ENCODE peak calls at places on chromosome 13, in nine cellular contexts. One of them, this sample, is unnamed.

GRCh38 chr13:113403255-113404104 is 39.5 kb upstream of the GRTP1 start:
- DNase-seq in fibroblast of pulmonary artery: no peak
- DNase-seq in left lung: no peak
- DNase-seq in heart right ventricle: no peak
- DNase-seq in AG04450: no peak
- DNase-seq in neural crest cell: no peak
- DNase-seq in activated B cell treated with CpG ODN at 0.5 μM for 24 hours: no peak
- DNase-seq in cardiac fibroblast: no peak
- DNase-seq in adrenal gland: no peak
- DNase-seq in this sample: no peak

GRCh38 chr13:107960301-107960700 is 255.0 kb downstream of the LIG4 start:
- DNase-seq in fibroblast of pulmonary artery: no peak
- DNase-seq in left lung: no peak
- DNase-seq in heart right ventricle: no peak
- DNase-seq in AG04450: no peak
- DNase-seq in neural crest cell: no peak
- DNase-seq in activated B cell treated with CpG ODN at 0.5 μM for 24 hours: no peak
- DNase-seq in cardiac fibroblast: no peak
- DNase-seq in adrenal gland: no peak
- DNase-seq in this sample: no peak

GRCh38 chr13:107322228-107322627 is 754.3 kb upstream of the ARGLU1 start:
- DNase-seq in fibroblast of pulmonary artery: no peak
- DNase-seq in left lung: no peak
- DNase-seq in heart right ventricle: no peak
- DNase-seq in AG04450: no peak
- DNase-seq in neural crest cell: no peak
- DNase-seq in activated B cell treated with CpG ODN at 0.5 μM for 24 hours: no peak
- DNase-seq in cardiac fibroblast: no peak
- DNase-seq in adrenal gland: no peak
- DNase-seq in this sample: no peak

GRCh38 chr13:46345866-46346265 is 41.2 kb downstream of the RUBCNL start:
- DNase-seq in fibroblast of pulmonary artery: no peak
- DNase-seq in left lung: no peak
- DNase-seq in heart right ventricle: no peak
- DNase-seq in AG04450: no peak
- DNase-seq in neural crest cell: no peak
- DNase-seq in activated B cell treated with CpG ODN at 0.5 μM for 24 hours: no peak
- DNase-seq in cardiac fibroblast: no peak
- DNase-seq in adrenal gland: no peak
- DNase-seq in this sample: no peak

GRCh38 chr13:51258612-51259358 is 36.6 kb downstream of the FAM124A start:
- DNase-seq in fibroblast of pulmonary artery: no peak
- DNase-seq in left lung: no peak
- DNase-seq in heart right ventricle: no peak
- DNase-seq in AG04450: no peak
- DNase-seq in neural crest cell: peak
- DNase-seq in activated B cell treated with CpG ODN at 0.5 μM for 24 hours: no peak
- DNase-seq in cardiac fibroblast: no peak
- DNase-seq in adrenal gland: no peak
- DNase-seq in this sample: no peak

GRCh38 chr13:46267166-46267565 is 55.4 kb downstream of the LRRC63 start:
- DNase-seq in fibroblast of pulmonary artery: no peak
- DNase-seq in left lung: no peak
- DNase-seq in heart right ventricle: no peak
- DNase-seq in AG04450: no peak
- DNase-seq in neural crest cell: no peak
- DNase-seq in activated B cell treated with CpG ODN at 0.5 μM for 24 hours: no peak
- DNase-seq in cardiac fibroblast: no peak
- DNase-seq in adrenal gland: no peak
- DNase-seq in this sample: peak

GRCh38 chr13:96835591-96835990 is 158.7 kb downstream of the OXGR1 start:
- DNase-seq in fibroblast of pulmonary artery: no peak
- DNase-seq in left lung: no peak
- DNase-seq in heart right ventricle: no peak
- DNase-seq in AG04450: no peak
- DNase-seq in neural crest cell: no peak
- DNase-seq in activated B cell treated with CpG ODN at 0.5 μM for 24 hours: no peak
- DNase-seq in cardiac fibroblast: no peak
- DNase-seq in adrenal gland: no peak
- DNase-seq in this sample: no peak

GRCh38 chr13:33079960-33080359 is 63.7 kb downstream of the KL start:
- DNase-seq in fibroblast of pulmonary artery: no peak
- DNase-seq in left lung: no peak
- DNase-seq in heart right ventricle: no peak
- DNase-seq in AG04450: no peak
- DNase-seq in neural crest cell: no peak
- DNase-seq in activated B cell treated with CpG ODN at 0.5 μM for 24 hours: no peak
- DNase-seq in cardiac fibroblast: no peak
- DNase-seq in adrenal gland: no peak
- DNase-seq in this sample: no peak

GRCh38 chr13:106373304-106373988 is 162.0 kb downstream of the EFNB2 start:
- DNase-seq in fibroblast of pulmonary artery: no peak
- DNase-seq in left lung: no peak
- DNase-seq in heart right ventricle: no peak
- DNase-seq in AG04450: no peak
- DNase-seq in neural crest cell: no peak
- DNase-seq in activated B cell treated with CpG ODN at 0.5 μM for 24 hours: no peak
- DNase-seq in cardiac fibroblast: peak
- DNase-seq in adrenal gland: no peak
- DNase-seq in this sample: no peak

GRCh38 chr13:111239754-111240670 is 80.4 kb upstream of the TEX29 start:
- DNase-seq in fibroblast of pulmonary artery: no peak
- DNase-seq in left lung: no peak
- DNase-seq in heart right ventricle: no peak
- DNase-seq in AG04450: no peak
- DNase-seq in neural crest cell: no peak
- DNase-seq in activated B cell treated with CpG ODN at 0.5 μM for 24 hours: no peak
- DNase-seq in cardiac fibroblast: no peak
- DNase-seq in adrenal gland: no peak
- DNase-seq in this sample: no peak

GRCh38 chr13:90654970-90655369 is 692.5 kb upstream of the MIR17HG start:
- DNase-seq in fibroblast of pulmonary artery: no peak
- DNase-seq in left lung: no peak
- DNase-seq in heart right ventricle: no peak
- DNase-seq in AG04450: no peak
- DNase-seq in neural crest cell: no peak
- DNase-seq in activated B cell treated with CpG ODN at 0.5 μM for 24 hours: no peak
- DNase-seq in cardiac fibroblast: no peak
- DNase-seq in adrenal gland: no peak
- DNase-seq in this sample: no peak

GRCh38 chr13:58059624-58060023 is 428.1 kb downstream of the PCDH17 start:
- DNase-seq in fibroblast of pulmonary artery: no peak
- DNase-seq in left lung: no peak
- DNase-seq in heart right ventricle: no peak
- DNase-seq in AG04450: no peak
- DNase-seq in neural crest cell: no peak
- DNase-seq in activated B cell treated with CpG ODN at 0.5 μM for 24 hours: no peak
- DNase-seq in cardiac fibroblast: no peak
- DNase-seq in adrenal gland: no peak
- DNase-seq in this sample: no peak

GRCh38 chr13:90447034-90447734 is 900.3 kb upstream of the MIR17HG start:
- DNase-seq in fibroblast of pulmonary artery: no peak
- DNase-seq in left lung: no peak
- DNase-seq in heart right ventricle: no peak
- DNase-seq in AG04450: no peak
- DNase-seq in neural crest cell: no peak
- DNase-seq in activated B cell treated with CpG ODN at 0.5 μM for 24 hours: no peak
- DNase-seq in cardiac fibroblast: no peak
- DNase-seq in adrenal gland: no peak
- DNase-seq in this sample: no peak

GRCh38 chr13:109485136-109485794 is 301.1 kb downstream of the IRS2 start:
- DNase-seq in fibroblast of pulmonary artery: no peak
- DNase-seq in left lung: no peak
- DNase-seq in heart right ventricle: no peak
- DNase-seq in AG04450: no peak
- DNase-seq in neural crest cell: no peak
- DNase-seq in activated B cell treated with CpG ODN at 0.5 μM for 24 hours: no peak
- DNase-seq in cardiac fibroblast: no peak
- DNase-seq in adrenal gland: no peak
- DNase-seq in this sample: no peak

GRCh38 chr13:105627270-105627669 is 908.2 kb downstream of the EFNB2 start:
- DNase-seq in fibroblast of pulmonary artery: peak
- DNase-seq in left lung: no peak
- DNase-seq in heart right ventricle: no peak
- DNase-seq in AG04450: no peak
- DNase-seq in neural crest cell: no peak
- DNase-seq in activated B cell treated with CpG ODN at 0.5 μM for 24 hours: no peak
- DNase-seq in cardiac fibroblast: peak
- DNase-seq in adrenal gland: no peak
- DNase-seq in this sample: peak

DNA sequence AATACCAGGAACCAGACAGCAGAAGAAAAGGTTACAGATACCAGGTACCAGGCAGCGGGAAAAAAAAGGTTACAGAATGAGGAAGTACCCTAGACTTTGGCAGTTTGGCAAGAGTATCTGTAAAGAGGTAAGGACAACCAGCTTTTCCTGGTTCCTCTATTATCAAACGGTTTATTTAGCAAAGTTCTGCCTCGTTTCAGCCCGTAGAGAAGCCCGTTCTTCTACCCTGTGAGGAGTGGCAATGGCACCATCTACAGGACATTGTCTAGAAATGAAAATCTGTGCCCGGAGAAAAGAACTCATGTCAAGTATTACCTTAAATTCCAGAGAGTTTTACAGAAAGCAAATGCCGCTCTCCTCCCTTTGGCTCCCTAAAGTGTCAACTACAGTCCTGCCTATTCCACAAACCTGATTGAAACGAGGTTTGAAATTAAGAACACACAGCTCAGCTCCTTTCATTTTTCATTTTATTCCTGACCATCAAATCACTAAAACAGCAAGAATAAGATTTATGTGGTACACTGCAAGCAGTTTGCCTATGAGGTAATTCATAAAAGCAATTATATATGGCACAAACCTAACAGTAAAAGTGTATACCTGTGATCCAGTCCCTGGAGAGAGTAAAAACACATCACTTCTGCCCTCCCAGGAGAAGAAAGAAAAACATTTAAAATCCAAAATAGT is 226.3 kb downstream of the SLC7A1 start:
- DNase-seq in fibroblast of pulmonary artery: peak
- DNase-seq in left lung: no peak
- DNase-seq in heart right ventricle: no peak
- DNase-seq in AG04450: no peak
- DNase-seq in neural crest cell: peak
- DNase-seq in activated B cell treated with CpG ODN at 0.5 μM for 24 hours: no peak
- DNase-seq in cardiac fibroblast: peak
- DNase-seq in adrenal gland: no peak
- DNase-seq in this sample: peak
- TF ChIP-seq CTCF in fibroblast of pulmonary artery: peak
- TF ChIP-seq CTCF in left lung: peak
- TF ChIP-seq CTCF in heart right ventricle: peak
- TF ChIP-seq CTCF in AG04450: peak
- TF ChIP-seq CTCF in neural crest cell: peak
- TF ChIP-seq CTCF in activated B cell treated with CpG ODN at 0.5 μM for 24 hours: no peak
- TF ChIP-seq CTCF in cardiac fibroblast: peak
- TF ChIP-seq CTCF in adrenal gland: peak
- TF ChIP-seq CTCF in this sample: peak

GRCh38 chr13:48508001-48508400 is 24.9 kb downstream of the RCBTB2 start:
- DNase-seq in fibroblast of pulmonary artery: no peak
- DNase-seq in left lung: no peak
- DNase-seq in heart right ventricle: no peak
- DNase-seq in AG04450: no peak
- DNase-seq in neural crest cell: no peak
- DNase-seq in activated B cell treated with CpG ODN at 0.5 μM for 24 hours: no peak
- DNase-seq in cardiac fibroblast: no peak
- DNase-seq in adrenal gland: no peak
- DNase-seq in this sample: peak

GRCh38 chr13:48504606-48505369 is 28.1 kb downstream of the RCBTB2 start:
- DNase-seq in fibroblast of pulmonary artery: no peak
- DNase-seq in left lung: no peak
- DNase-seq in heart right ventricle: no peak
- DNase-seq in AG04450: no peak
- DNase-seq in neural crest cell: no peak
- DNase-seq in activated B cell treated with CpG ODN at 0.5 μM for 24 hours: no peak
- DNase-seq in cardiac fibroblast: no peak
- DNase-seq in adrenal gland: no peak
- DNase-seq in this sample: no peak

GRCh38 chr13:48505597-48506091 is 27.2 kb downstream of the RCBTB2 start:
- DNase-seq in fibroblast of pulmonary artery: no peak
- DNase-seq in left lung: peak
- DNase-seq in heart right ventricle: no peak
- DNase-seq in AG04450: peak
- DNase-seq in neural crest cell: no peak
- DNase-seq in activated B cell treated with CpG ODN at 0.5 μM for 24 hours: no peak
- DNase-seq in cardiac fibroblast: no peak
- DNase-seq in adrenal gland: no peak
- DNase-seq in this sample: no peak

GRCh38 chr13:48506092-48506701 is 26.7 kb downstream of the RCBTB2 start:
- DNase-seq in fibroblast of pulmonary artery: no peak
- DNase-seq in left lung: no peak
- DNase-seq in heart right ventricle: peak
- DNase-seq in AG04450: no peak
- DNase-seq in neural crest cell: no peak
- DNase-seq in activated B cell treated with CpG ODN at 0.5 μM for 24 hours: no peak
- DNase-seq in cardiac fibroblast: no peak
- DNase-seq in adrenal gland: no peak
- DNase-seq in this sample: no peak

DNA sequence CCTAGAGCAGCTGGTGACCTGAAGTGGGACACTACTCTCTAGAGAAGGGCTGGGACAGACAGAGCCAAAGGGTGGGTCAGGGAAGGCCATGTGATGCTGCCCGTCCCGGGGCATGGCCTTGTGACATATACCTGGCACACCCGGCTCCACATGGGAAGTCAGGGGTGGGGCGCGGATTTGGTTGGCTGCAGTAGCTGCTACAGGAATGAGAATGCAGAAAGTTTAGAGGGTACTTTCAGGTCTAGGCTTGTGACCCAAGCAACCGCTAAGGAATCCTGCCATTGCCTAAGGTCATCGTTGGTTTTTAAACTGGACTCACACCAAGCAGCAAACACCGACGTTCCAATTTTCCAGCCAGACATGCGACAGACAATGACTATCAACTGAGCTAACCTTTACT is 25.9 kb downstream of the RCBTB2 start:
- DNase-seq in fibroblast of pulmonary artery: no peak
- DNase-seq in left lung: no peak
- DNase-seq in heart right ventricle: no peak
- DNase-seq in AG04450: no peak
- DNase-seq in neural crest cell: no peak
- DNase-seq in activated B cell treated with CpG ODN at 0.5 μM for 24 hours: no peak
- DNase-seq in cardiac fibroblast: no peak
- DNase-seq in adrenal gland: no peak
- DNase-seq in this sample: no peak
- TF ChIP-seq CTCF in fibroblast of pulmonary artery: no peak
- TF ChIP-seq CTCF in left lung: no peak
- TF ChIP-seq CTCF in heart right ventricle: no peak
- TF ChIP-seq CTCF in AG04450: no peak
- TF ChIP-seq CTCF in neural crest cell: no peak
- TF ChIP-seq CTCF in activated B cell treated with CpG ODN at 0.5 μM for 24 hours: no peak
- TF ChIP-seq CTCF in cardiac fibroblast: no peak
- TF ChIP-seq CTCF in adrenal gland: no peak
- TF ChIP-seq CTCF in this sample: no peak

GRCh38 chr13:80338781-80339577 is 1.9 kb downstream of the SPRY2 start:
- DNase-seq in fibroblast of pulmonary artery: peak
- DNase-seq in left lung: peak
- DNase-seq in heart right ventricle: peak
- DNase-seq in AG04450: peak
- DNase-seq in neural crest cell: peak
- DNase-seq in activated B cell treated with CpG ODN at 0.5 μM for 24 hours: peak
- DNase-seq in cardiac fibroblast: peak
- DNase-seq in adrenal gland: peak
- DNase-seq in this sample: peak
- TF ChIP-seq CTCF in fibroblast of pulmonary artery: peak
- TF ChIP-seq CTCF in left lung: no peak
- TF ChIP-seq CTCF in heart right ventricle: peak
- TF ChIP-seq CTCF in AG04450: peak
- TF ChIP-seq CTCF in neural crest cell: peak
- TF ChIP-seq CTCF in activated B cell treated with CpG ODN at 0.5 μM for 24 hours: no peak
- TF ChIP-seq CTCF in cardiac fibroblast: peak
- TF ChIP-seq CTCF in adrenal gland: peak
- TF ChIP-seq CTCF in this sample: no peak

GRCh38 chr13:27868639-27869435 is 51.0 kb upstream of the PDX1 start:
- DNase-seq in fibroblast of pulmonary artery: peak
- DNase-seq in left lung: no peak
- DNase-seq in heart right ventricle: no peak
- DNase-seq in AG04450: no peak
- DNase-seq in neural crest cell: no peak
- DNase-seq in activated B cell treated with CpG ODN at 0.5 μM for 24 hours: no peak
- DNase-seq in cardiac fibroblast: peak
- DNase-seq in adrenal gland: no peak
- DNase-seq in this sample: peak
- TF ChIP-seq CTCF in fibroblast of pulmonary artery: peak
- TF ChIP-seq CTCF in left lung: peak
- TF ChIP-seq CTCF in heart right ventricle: peak
- TF ChIP-seq CTCF in AG04450: peak
- TF ChIP-seq CTCF in neural crest cell: peak
- TF ChIP-seq CTCF in activated B cell treated with CpG ODN at 0.5 μM for 24 hours: no peak
- TF ChIP-seq CTCF in cardiac fibroblast: peak
- TF ChIP-seq CTCF in adrenal gland: peak
- TF ChIP-seq CTCF in this sample: peak

This sample was measured in MCF 10A.